ENCODE peak calls at places on chromosomes 4 and X, in six cellular contexts. S is AG04450; Z is left ventricle myocardium inferior; D is gastrocnemius medialis; G is CD8-positive, alpha-beta memory T cell; C is GM23248. I is an unnamed sample.

GRCh38 chr4:168264903-168265302 is 53.6 kb downstream of the DDX60 start:
- DNase-seq in S (no peak), Z (no peak), D (peak; percentile 61), G (no peak), C (no peak), I (peak; percentile 66)

GRCh38 chr4:25552580-25553271 is 102.9 kb upstream of the SLC34A2 start:
- DNase-seq in S (no peak), Z (no peak), D (no peak), G (no peak), C (peak; percentile 2), I (peak; percentile 28)

GRCh38 chr4:33658971-33659370 is 2585.3 kb downstream of the ARAP2 start:
- DNase-seq in S (no peak), Z (no peak), D (no peak), G (no peak), C (no peak), I (no peak)

GRCh38 chr4:40185830-40186664 is 10.8 kb upstream of the RHOH start:
- DNase-seq in S (no peak), Z (no peak), D (no peak), G (no peak), C (peak; percentile 59), I (no peak)

GRCh38 chrX:103248553-103248952 is 6.4 kb downstream of the TCEAL8 start:
- DNase-seq in S (no peak), Z (no peak), D (no peak), G (peak; percentile 13), C (peak; percentile 24), I (no peak)

GRCh38 chrX:152960115-152960514 is 33.8 kb downstream of the PNMA5 start:
- DNase-seq in S (no peak), Z (no peak), D (no peak), G (no peak), C (peak; percentile 8), I (no peak)

GRCh38 chr4:170672571-170672970 is 582.8 kb upstream of the AADAT start:
- DNase-seq in S (peak; percentile 11), Z (no peak), D (no peak), G (no peak), C (peak; percentile 36), I (no peak)

GRCh38 chr4:17077105-17077504 is 178.7 kb upstream of the LDB2 start:
- DNase-seq in S (no peak), Z (no peak), D (no peak), G (no peak), C (no peak), I (no peak)

GRCh38 chr4:152849350-152849749 is 69.6 kb downstream of the ARFIP1 start:
- DNase-seq in S (no peak), Z (no peak), D (no peak), G (no peak), C (no peak), I (no peak)

GRCh38 chr4:15794432-15794831 is 16.3 kb downstream of the CD38 start:
- DNase-seq in S (no peak), Z (no peak), D (no peak), G (no peak), C (no peak), I (no peak)
- H3K27ac ChIP-seq in S (no peak overlapping the region), Z (peak overlapping the region; percentile 70), D (peak overlapping the region; percentile 9), G (no peak overlapping the region), C (no peak overlapping the region), I (no peak overlapping the region)

GRCh38 chr4:99382745-99383360 is 30.3 kb upstream of the ADH1C start:
- DNase-seq in S (no peak), Z (no peak), D (no peak), G (no peak), C (no peak), I (no peak)
- H3K27ac ChIP-seq in S (peak overlapping the region; percentile 92), Z (peak overlapping the region; percentile 82), D (peak overlapping the region; percentile 63), G (no peak overlapping the region), C (peak overlapping the region; percentile 99), I (peak overlapping the region; percentile 85)

GRCh38 chr4:139018501-139018900 is 2.9 kb downstream of the NOCT start:
- DNase-seq in S (no peak), Z (no peak), D (no peak), G (no peak), C (peak; percentile 65), I (no peak)

GRCh38 chr4:139014391-139015268 is 951 bp upstream of the NOCT start:
- DNase-seq in S (peak; percentile 84), Z (no peak), D (no peak), G (no peak), C (peak; percentile 88), I (no peak)

GRCh38 chr4:139017861-139018260 is 2.3 kb downstream of the NOCT start:
- DNase-seq in S (no peak), Z (no peak), D (no peak), G (no peak), C (peak; percentile 31), I (no peak)

GRCh38 chr4:139015269-139015947 is at the start of gene NOCT:
- DNase-seq in S (peak; percentile 81), Z (peak; percentile 86), D (peak; percentile 90), G (peak; percentile 91), C (peak; percentile 98), I (peak; percentile 90)

DNA sequence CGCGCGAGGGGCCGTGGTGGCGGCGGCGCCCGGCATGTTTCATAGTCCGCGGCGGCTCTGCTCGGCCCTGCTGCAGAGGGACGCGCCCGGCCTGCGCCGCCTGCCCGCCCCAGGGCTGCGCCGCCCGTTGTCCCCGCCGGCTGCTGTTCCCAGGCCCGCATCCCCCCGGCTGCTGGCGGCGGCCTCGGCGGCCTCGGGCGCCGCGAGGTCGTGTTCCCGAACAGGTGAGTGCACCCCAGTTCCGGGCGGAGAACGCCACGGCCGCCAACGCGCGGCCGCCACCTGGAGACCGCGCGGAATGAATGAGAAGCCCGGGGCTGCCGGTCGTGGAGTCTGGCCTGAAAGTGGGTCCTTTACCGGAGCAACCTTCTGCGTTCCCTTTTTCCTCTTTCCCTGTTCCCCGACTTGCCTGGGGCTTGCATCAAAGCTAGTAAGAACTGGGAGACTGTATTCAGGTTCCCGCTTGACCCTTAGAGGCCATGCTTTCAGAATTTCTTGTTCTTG is 419 bp downstream of the NOCT start:
- DNase-seq in S (no peak), Z (peak; percentile 30), D (peak; percentile 40), G (no peak), C (peak; percentile 61), I (peak; percentile 73)
- H3K27ac ChIP-seq in S (peak overlapping the region; percentile 98), Z (peak overlapping the region; percentile 95), D (peak overlapping the region; percentile 95), G (peak overlapping the region; percentile 78), C (peak overlapping the region; percentile 95), I (peak overlapping the region; percentile 98)

DNA sequence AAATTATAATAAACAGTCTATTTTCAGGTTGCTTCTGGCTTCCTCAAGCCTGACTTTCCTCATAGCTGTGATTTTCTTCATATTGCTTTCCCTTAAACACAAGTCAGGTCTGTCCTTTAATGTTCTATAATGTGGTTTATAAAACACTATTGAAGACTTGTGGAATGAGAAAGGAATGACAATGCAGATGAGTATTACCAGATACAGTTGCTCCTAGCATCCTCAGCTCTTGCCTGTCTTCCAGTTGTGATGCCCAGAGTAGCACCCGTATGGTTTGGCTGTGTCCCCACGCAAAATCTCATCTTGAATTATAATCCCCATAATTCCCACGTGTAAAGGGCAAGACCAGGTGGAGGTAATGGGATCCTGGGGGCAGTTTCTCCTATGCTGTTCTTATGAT is 265.7 kb upstream of the BOD1L1 start:
- DNase-seq in S (no peak), Z (no peak), D (no peak), G (no peak), C (peak; percentile 47), I (no peak)
- H3K27ac ChIP-seq in S (peak overlapping the region; percentile 94), Z (no peak overlapping the region), D (no peak overlapping the region), G (no peak overlapping the region), C (peak overlapping the region; percentile 99), I (no peak overlapping the region)

DNA sequence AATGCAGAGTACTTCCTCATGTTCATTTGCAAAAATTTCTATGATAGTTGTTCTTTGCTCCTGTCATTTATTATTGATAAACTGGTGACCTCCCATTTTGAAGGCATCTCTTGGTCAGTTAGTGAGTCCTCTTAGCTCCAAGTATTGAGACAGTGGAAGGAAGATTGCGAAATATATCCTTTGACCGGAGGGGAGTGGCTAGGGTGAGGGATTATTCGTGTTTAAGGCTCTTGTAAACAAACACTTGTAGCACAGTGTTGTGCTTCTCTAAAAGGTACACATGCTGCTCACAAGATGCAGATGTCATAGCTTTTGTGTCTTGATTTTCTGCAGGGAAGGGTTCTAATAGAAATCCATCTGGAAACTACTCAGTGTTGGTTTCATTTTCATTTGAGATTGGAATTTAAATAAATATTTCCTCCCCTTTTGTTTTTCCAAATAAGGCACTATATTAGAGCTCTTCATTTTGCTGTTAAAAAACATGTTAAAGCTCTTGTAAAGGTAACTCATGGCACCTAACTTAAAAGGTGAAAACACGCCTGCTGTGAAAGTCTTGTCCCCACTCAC is 21.8 kb downstream of the TXLNG start:
- DNase-seq in S (peak; percentile 52), Z (no peak), D (no peak), G (no peak), C (peak; percentile 72), I (no peak)
- H3K27ac ChIP-seq in S (peak overlapping the region; percentile 21), Z (peak overlapping the region; percentile 51), D (peak overlapping the region; percentile 66), G (no peak overlapping the region), C (peak overlapping the region; percentile 52), I (no peak overlapping the region)

GRCh38 chr4:71188197-71188625 is 150.6 kb upstream of the SLC4A4 start:
- DNase-seq in S (no peak), Z (no peak), D (no peak), G (peak; percentile 6), C (peak; percentile 30), I (no peak)
- H3K27ac ChIP-seq in S (no peak overlapping the region), Z (peak overlapping the region; percentile 90), D (peak overlapping the region; percentile 74), G (no peak overlapping the region), C (peak overlapping the region; percentile 1), I (peak overlapping the region; percentile 73)

I was measured in heart left ventricle.